ENCODE peak calls at places on chromosomes 13 and 19, in four cellular contexts. Q is aorta; V is suprapubic skin; X is CD4-positive, alpha-beta memory T cell. C is an unnamed sample.

GRCh38 chr19:14072535-14073231 is at the start of gene MISP3:
- DNase-seq in V (no peak), Q (no peak), X (no peak), C (no peak)

GRCh38 chr13:90272356-90272755 is 1075.1 kb upstream of the MIR17HG start:
- DNase-seq in Q (no peak), X (no peak), V (no peak), C (peak; percentile 81)

GRCh38 chr13:32969516-32969941 is 46.7 kb upstream of the KL start:
- DNase-seq in V (no peak), X (no peak), Q (peak; percentile 60), C (no peak)

GRCh38 chr19:55526216-55527196 is 10.4 kb downstream of the SBK2 start:
- DNase-seq in X (no peak), V (no peak), Q (peak; percentile 71), C (peak; percentile 35)

GRCh38 chr13:96474158-96474606 is 384.3 kb downstream of the HS6ST3 start:
- DNase-seq in V (no peak), X (no peak), Q (no peak), C (no peak)

GRCh38 chr13:20197361-20197834 is 4.7 kb upstream of the GJB2 start:
- DNase-seq in X (no peak), V (no peak), Q (no peak), C (peak; percentile 59)

GRCh38 chr13:112987625-112988024 is 18.6 kb downstream of the MCF2L start:
- DNase-seq in V (no peak), X (no peak), Q (no peak), C (no peak)

GRCh38 chr13:104565888-104566287 is 1499.7 kb upstream of the SLC10A2 start:
- DNase-seq in X (no peak), V (no peak), Q (no peak), C (no peak)

GRCh38 chr19:4444765-4445741 is 12.5 kb downstream of the UBXN6 start:
- DNase-seq in Q (no peak), X (no peak), V (no peak), C (no peak)

GRCh38 chr13:94433055-94433947 is 46.2 kb downstream of the DCT start:
- DNase-seq in V (no peak), X (no peak), Q (no peak), C (peak; percentile 21)

GRCh38 chr13:38394777-38395504 is 45.3 kb downstream of the UFM1 start:
- DNase-seq in Q (no peak), X (no peak), V (no peak), C (peak; percentile 92)

GRCh38 chr13:78603240-78603947 is at the start of gene POU4F1:
- DNase-seq in V (no peak), Q (no peak), X (peak; percentile 70), C (peak; percentile 29)

GRCh38 chr19:23460656-23461055 is 65.4 kb upstream of the ZNF91 start:
- DNase-seq in X (no peak), Q (no peak), V (no peak), C (peak; percentile 38)

GRCh38 chr13:111976474-111977183 is 90.3 kb upstream of the SOX1 start:
- DNase-seq in X (no peak), Q (no peak), V (no peak), C (no peak)

GRCh38 chr13:28413999-28414398 is 80.9 kb downstream of the FLT1 start:
- DNase-seq in Q (no peak), X (no peak), V (no peak), C (no peak)

GRCh38 chr19:2270572-2271515 is 11.1 kb downstream of the PEAK3 start:
- DNase-seq in X (peak; percentile 82), Q (peak; percentile 94), V (peak; percentile 91), C (peak; percentile 47)

GRCh38 chr19:46299695-46300094 is 2.9 kb downstream of the HIF3A start:
- DNase-seq in V (peak; percentile 69), X (no peak), Q (no peak), C (no peak)

DNA sequence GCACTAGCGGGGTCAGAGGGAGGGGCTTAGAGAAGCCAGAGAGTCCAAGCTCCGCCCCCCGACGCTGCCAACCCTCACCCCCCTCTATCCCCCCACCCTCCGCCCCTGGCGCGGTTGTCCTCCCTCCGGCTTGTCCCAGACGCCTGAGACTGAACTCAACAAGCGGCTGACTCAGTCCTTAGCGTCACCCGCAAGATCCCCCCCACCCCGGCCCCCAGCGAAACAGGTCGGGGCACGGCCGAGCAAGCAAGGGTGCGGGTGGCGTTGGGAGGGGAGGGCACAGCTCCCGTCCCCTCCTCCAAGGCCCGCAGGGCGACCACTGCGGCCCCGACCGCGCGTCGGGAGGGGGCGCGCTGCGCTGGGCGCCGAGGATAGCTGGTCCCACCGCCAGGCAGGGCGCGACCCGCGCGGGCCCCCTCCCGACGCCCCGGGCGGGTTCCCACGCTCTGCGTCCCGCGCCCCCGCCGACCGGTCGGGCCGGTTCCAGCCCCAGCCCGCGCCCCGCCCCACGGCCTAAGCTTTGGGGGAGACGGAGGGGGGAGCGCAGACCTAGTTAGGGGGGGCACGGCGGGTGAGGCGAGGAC is 5.3 kb downstream of the NOTCH3 start:
- DNase-seq in Q (peak; percentile 88), V (peak; percentile 78), X (no peak), C (peak; percentile 84)
- H3K4me3 ChIP-seq in Q (peak overlapping the region; percentile 65), V (peak overlapping the region; percentile 44), X (no peak overlapping the region), C (peak overlapping the region; percentile 35)

DNA sequence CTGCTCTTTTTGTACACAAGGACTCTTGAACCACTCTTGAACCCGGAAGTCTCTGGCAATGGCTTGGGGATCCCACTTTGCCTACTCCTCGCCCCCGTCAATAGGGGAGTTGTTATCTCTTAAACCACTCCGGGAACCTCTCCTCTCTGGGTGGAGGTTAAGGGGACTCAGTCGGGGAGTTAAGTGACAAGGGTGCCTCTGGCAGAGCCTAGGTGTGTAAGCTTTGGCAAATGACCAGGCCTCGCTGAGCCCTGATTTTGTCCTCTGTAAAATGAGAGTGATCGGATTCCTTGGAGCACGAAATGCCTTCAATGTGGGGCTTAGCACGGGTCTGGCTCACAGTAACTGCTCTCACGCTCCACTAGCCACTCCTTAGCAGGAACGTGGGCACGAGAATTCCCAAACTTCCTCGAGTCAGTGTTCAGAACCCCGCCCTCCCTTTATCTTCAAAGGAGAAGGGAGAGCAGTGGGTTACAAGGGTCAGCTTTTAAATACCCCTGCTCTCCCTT is 193.3 kb downstream of the KATNAL1 start:
- DNase-seq in X (no peak), V (no peak), Q (no peak), C (peak; percentile 13)
- H3K4me3 ChIP-seq in X (peak overlapping the region; percentile 30), V (peak overlapping the region; percentile 71), Q (no peak overlapping the region), C (peak overlapping the region; percentile 44)

GRCh38 chr19:39759457-39760184 is 19.0 kb upstream of the LEUTX start:
- DNase-seq in V (no peak), X (no peak), Q (no peak), C (peak; percentile 30)
- H3K4me3 ChIP-seq in V (no peak overlapping the region), X (no peak overlapping the region), Q (no peak overlapping the region), C (no peak overlapping the region)

GRCh38 chr19:17076539-17076919 is 952 bp downstream of the MYO9B start:
- DNase-seq in V (no peak), Q (no peak), X (no peak), C (peak; percentile 12)
- H3K4me3 ChIP-seq in V (peak overlapping the region; percentile 72), Q (peak overlapping the region; percentile 61), X (peak overlapping the region; percentile 66), C (peak overlapping the region; percentile 95)

GRCh38 chr19:58034476-58034790 is 608 bp downstream of the ZSCAN1 start:
- DNase-seq in V (no peak), Q (no peak), X (no peak), C (no peak)
- H3K4me3 ChIP-seq in V (peak overlapping the region; percentile 54), Q (no peak overlapping the region), X (no peak overlapping the region), C (peak overlapping the region; percentile 18)

GRCh38 chr13:79830426-79830825 is 349.5 kb downstream of the NDFIP2 start:
- DNase-seq in V (no peak), X (no peak), Q (no peak), C (no peak)

GRCh38 chr13:79829880-79830279 is 348.9 kb downstream of the NDFIP2 start:
- DNase-seq in X (no peak), V (no peak), Q (no peak), C (no peak)

GRCh38 chr13:79833972-79834371 is 353.0 kb downstream of the NDFIP2 start:
- DNase-seq in V (no peak), Q (no peak), X (no peak), C (no peak)

GRCh38 chr13:79830945-79831344 is 350.0 kb downstream of the NDFIP2 start:
- DNase-seq in Q (no peak), X (no peak), V (no peak), C (no peak)

DNA sequence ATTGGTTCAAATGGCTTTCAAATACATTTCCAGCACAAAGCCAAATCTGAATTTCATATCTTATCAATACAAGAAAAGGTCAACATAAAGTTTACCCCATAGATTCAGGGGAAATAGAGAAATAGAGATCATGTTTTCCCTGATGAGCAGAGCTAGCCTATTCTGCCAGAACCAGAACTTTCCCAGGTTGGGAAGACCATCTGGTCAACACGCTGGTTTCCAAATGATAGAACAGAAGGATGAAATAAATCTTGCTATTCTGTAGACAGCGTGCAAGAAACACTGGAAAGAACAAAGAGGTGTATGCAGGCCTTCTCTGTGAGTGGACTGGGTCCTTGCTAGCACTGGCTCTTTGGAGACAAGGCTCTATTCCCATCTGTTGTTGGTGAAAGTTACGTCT is 350.6 kb downstream of the NDFIP2 start:
- DNase-seq in X (no peak), Q (no peak), V (no peak), C (no peak)
- H3K4me3 ChIP-seq in X (no peak overlapping the region), Q (no peak overlapping the region), V (no peak overlapping the region), C (no peak overlapping the region)

GRCh38 chr19:7447648-7448047 is 41.2 kb downstream of the PEX11G start:
- DNase-seq in V (no peak), Q (no peak), X (no peak), C (no peak)
- H3K4me3 ChIP-seq in V (no peak overlapping the region), Q (no peak overlapping the region), X (no peak overlapping the region), C (no peak overlapping the region)

GRCh38 chr19:8662263-8662662 is 31.8 kb downstream of the NFILZ start:
- DNase-seq in V (no peak), Q (no peak), X (no peak), C (no peak)

GRCh38 chr19:8666814-8667405 is 31.7 kb downstream of the ACTL9 start:
- DNase-seq in Q (no peak), V (peak; percentile 8), X (no peak), C (no peak)

GRCh38 chr19:8665468-8666213 is 33.0 kb downstream of the ACTL9 start:
- DNase-seq in V (no peak), Q (no peak), X (no peak), C (no peak)

GRCh38 chr19:8663920-8664670 is 33.7 kb downstream of the NFILZ start:
- DNase-seq in V (no peak), X (no peak), Q (peak; percentile 72), C (no peak)

GRCh38 chr19:8664671-8665057 is 33.9 kb downstream of the ACTL9 start:
- DNase-seq in V (no peak), X (no peak), Q (no peak), C (no peak)
- H3K4me3 ChIP-seq in V (no peak overlapping the region), X (peak overlapping the region; percentile 47), Q (no peak overlapping the region), C (no peak overlapping the region)

DNA sequence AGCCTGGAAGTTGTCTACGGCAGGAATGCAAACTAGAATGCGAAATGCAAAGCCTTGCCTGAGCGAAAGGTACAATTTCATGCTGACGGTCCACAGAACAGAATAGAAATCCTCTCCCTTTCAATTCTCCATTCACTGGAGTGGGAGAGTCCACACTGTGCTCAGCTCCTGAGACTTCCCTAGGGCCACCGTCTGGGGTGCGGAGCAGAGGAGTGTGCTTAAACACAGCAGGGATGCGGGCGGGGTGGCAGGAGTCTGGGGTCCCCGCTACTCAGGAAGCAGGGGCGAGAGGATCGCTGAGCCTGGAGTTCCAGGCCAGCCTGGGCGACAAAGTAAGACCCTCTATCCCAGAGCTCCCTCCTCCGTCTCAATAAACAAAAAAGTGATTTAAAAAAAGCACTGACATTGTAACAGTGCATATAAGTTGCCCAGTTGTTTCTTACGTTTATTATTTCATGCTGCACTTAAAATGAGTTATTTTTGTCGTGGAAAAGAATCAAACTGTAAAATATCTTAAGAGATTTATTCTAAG is 614 bp upstream of the ZNF816 start:
- DNase-seq in Q (no peak), X (no peak), V (no peak), C (no peak)
- H3K4me3 ChIP-seq in Q (peak overlapping the region; percentile 70), X (peak overlapping the region; percentile 91), V (peak overlapping the region; percentile 76), C (peak overlapping the region; percentile 53)

C was measured in bronchial epithelial cell.